ENCODE peak calls at places on chromosomes 1 and 21, in seven cellular contexts. M, K, D, B, W, C and U are unnamed samples.

GRCh38 chr1:202281316-202282016 is 60.3 kb downstream of the UBE2T start:
- DNase-seq in K (no peak), B (no peak), C (no peak), M (no peak), W (no peak), D (no peak), U (peak)

GRCh38 chr1:66723985-66724384 is 28.3 kb upstream of the DYNLT5 start:
- DNase-seq in D (no peak), K (no peak), W (no peak), M (no peak), B (no peak), C (no peak), U (no peak)

GRCh38 chr21:44913425-44914175 is 7.1 kb downstream of the ITGB2 start:
- DNase-seq in K (no peak), M (no peak), W (no peak), B (no peak), C (no peak), D (no peak), U (no peak)

GRCh38 chr21:43778469-43779335 is 2.6 kb upstream of the CSTB start:
- DNase-seq in W (no peak), D (no peak), K (no peak), M (no peak), B (no peak), C (no peak), U (no peak)

GRCh38 chr1:227776277-227776676 is 39.2 kb upstream of the PRSS38 start:
- DNase-seq in M (no peak), B (no peak), K (peak), D (no peak), W (no peak), C (no peak), U (peak)

GRCh38 chr1:218878369-218878768 is 295.3 kb upstream of the LYPLAL1 start:
- DNase-seq in M (no peak), K (no peak), D (no peak), B (no peak), W (no peak), C (no peak), U (no peak)

GRCh38 chr1:43439781-43440180 is 13.9 kb downstream of the HYI start:
- DNase-seq in C (no peak), D (no peak), W (no peak), M (no peak), B (no peak), K (no peak), U (no peak)

GRCh38 chr1:29805122-29805895 is 569.0 kb downstream of the PTPRU start:
- DNase-seq in W (no peak), B (no peak), D (no peak), K (no peak), M (no peak), C (no peak), U (no peak)

GRCh38 chr1:245549981-245550701 is 395.4 kb downstream of the KIF26B start:
- DNase-seq in B (no peak), M (no peak), K (peak), C (no peak), D (no peak), W (no peak), U (no peak)

GRCh38 chr1:160575112-160575664 is 4.1 kb downstream of the CD84 start:
- DNase-seq in D (no peak), M (no peak), K (no peak), C (peak), B (peak), W (no peak), U (no peak)

GRCh38 chr1:116360435-116361173 is 12.4 kb upstream of the ATP1A1 start:
- DNase-seq in W (no peak), B (no peak), D (no peak), K (no peak), C (no peak), M (peak), U (no peak)

GRCh38 chr1:150127868-150128267 is 21.8 kb upstream of the PLEKHO1 start:
- DNase-seq in W (no peak), B (no peak), K (no peak), C (no peak), M (no peak), D (no peak), U (no peak)

GRCh38 chr1:9689971-9690381 is 38.4 kb downstream of the PIK3CD start:
- DNase-seq in W (no peak), C (no peak), K (peak), D (no peak), M (no peak), B (no peak), U (no peak)

GRCh38 chr21:42564561-42564971 is 50.9 kb downstream of the SLC37A1 start:
- DNase-seq in M (no peak), K (no peak), W (no peak), C (no peak), D (no peak), B (no peak), U (no peak)

GRCh38 chr1:87127581-87127980 is 201.1 kb upstream of the LMO4 start:
- DNase-seq in M (no peak), K (no peak), D (no peak), C (no peak), W (no peak), B (no peak), U (no peak)

GRCh38 chr1:103372866-103373265 is 152.6 kb upstream of the RNPC3 start:
- DNase-seq in M (no peak), W (no peak), C (no peak), D (no peak), K (no peak), B (no peak), U (no peak)

GRCh38 chr1:7329868-7330615 is 441.1 kb upstream of the VAMP3 start:
- DNase-seq in M (no peak), D (no peak), B (no peak), W (no peak), K (no peak), C (no peak), U (no peak)